ENCODE peak calls at places on chromosomes 5 and 9, in six cellular contexts. Z is GM12878, C is K562, H is GM12891, M is HepG2, D is H1. K is an unnamed sample.

GRCh38 chr5:83048811-83049210 is 28.4 kb downstream of the TMEM167A start:
- DNase-seq in Z (no peak), C (no peak), H (no peak), M (no peak), D (no peak), K (no peak)

GRCh38 chr5:92518318-92518913 is 1062.6 kb downstream of the NR2F1-AS1 start:
- DNase-seq in Z (peak; percentile 26), C (peak; percentile 8), H (peak; percentile 27), M (peak; percentile 12), D (no peak), K (peak; percentile 10)

GRCh38 chr5:157265714-157266285 is at the start of gene CYFIP2:
- DNase-seq in Z (no peak), C (peak; percentile 89), H (peak; percentile 78), M (no peak), D (no peak), K (peak; percentile 84)

GRCh38 chr5:125478599-125478998 is 732.2 kb upstream of the ZNF608 start:
- DNase-seq in Z (no peak), C (no peak), H (no peak), M (no peak), D (no peak), K (no peak)

GRCh38 chr9:133742849-133743444 is 4.8 kb upstream of the SARDH start:
- DNase-seq in Z (peak; percentile 23), C (peak; percentile 91), H (peak; percentile 87), M (peak; percentile 83), D (peak; percentile 99), K (peak; percentile 74)

GRCh38 chr9:27367922-27368316 is 71.0 kb upstream of the EQTN start:
- DNase-seq in Z (no peak), C (no peak), H (no peak), M (no peak), D (no peak), K (no peak)

GRCh38 chr9:119003218-119003617 is 366.0 kb downstream of the BRINP1 start:
- DNase-seq in Z (no peak), C (no peak), H (no peak), M (no peak), D (no peak), K (no peak)

GRCh38 chr5:78016831-78017529 is 240.8 kb upstream of the TBCA start:
- DNase-seq in Z (no peak), C (no peak), H (no peak), M (no peak), D (no peak), K (no peak)

GRCh38 chr5:2534970-2535369 is 216.5 kb downstream of the IRX2 start:
- DNase-seq in Z (no peak), C (no peak), H (no peak), M (no peak), D (no peak), K (no peak)

GRCh38 chr5:1666812-1667588 is 132.6 kb downstream of the MRPL36 start:
- DNase-seq in Z (no peak), C (peak; percentile 92), H (peak; percentile 82), M (no peak), D (peak; percentile 96), K (peak; percentile 73)

GRCh38 chr5:100542086-100542485 is 6.9 kb downstream of the FAM174A start:
- DNase-seq in Z (no peak), C (no peak), H (no peak), M (no peak), D (no peak), K (no peak)

GRCh38 chr5:17252543-17252942 is 35.1 kb downstream of the BASP1 start:
- DNase-seq in Z (no peak), C (no peak), H (no peak), M (no peak), D (no peak), K (no peak)

GRCh38 chr9:134301387-134302129 is 24.7 kb upstream of the RXRA start:
- DNase-seq in Z (peak; percentile 74), C (no peak), H (no peak), M (no peak), D (no peak), K (no peak)

GRCh38 chr5:181188700-181189362 is 16.2 kb downstream of the TRIM7 start:
- DNase-seq in Z (peak; percentile 85), C (no peak), H (no peak), M (peak; percentile 57), D (peak; percentile 96), K (no peak)

GRCh38 chr5:181186022-181186421 is 19.0 kb downstream of the TRIM7 start:
- DNase-seq in Z (no peak), C (no peak), H (no peak), M (no peak), D (no peak), K (no peak)

GRCh38 chr5:181186902-181187499 is 18.0 kb downstream of the TRIM7 start:
- DNase-seq in Z (no peak), C (no peak), H (no peak), M (no peak), D (no peak), K (no peak)

GRCh38 chr5:181189363-181189961 is 15.5 kb downstream of the TRIM7 start:
- DNase-seq in Z (no peak), C (no peak), H (no peak), M (no peak), D (no peak), K (no peak)

GRCh38 chr5:181187500-181188213 is 17.3 kb downstream of the TRIM7 start:
- DNase-seq in Z (no peak), C (peak; percentile 63), H (no peak), M (peak; percentile 81), D (peak; percentile 97), K (no peak)
- TF ChIP-seq TAF1 in Z (no peak), C (peak; percentile 24), H (no peak), M (peak; percentile 35), D (no peak), K (no peak)

GRCh38 chr9:88197781-88198345 is 59.6 kb upstream of the SPATA31C2 start:
- DNase-seq in Z (no peak), C (no peak), H (no peak), M (no peak), D (no peak), K (no peak)
- TF ChIP-seq POLR2AphosphoS5 in Z (no peak), C (no peak), H (no peak), M (no peak), D (no peak), K (no peak)

GRCh38 chr5:14142856-14143508 is at the start of gene TRIO:
- DNase-seq in Z (no peak), C (peak; percentile 94), H (peak; percentile 78), M (peak; percentile 81), D (peak; percentile 99), K (peak; percentile 67)
- TF ChIP-seq POLR2A in Z (peak; percentile 73), C (no peak), H (no peak), M (peak; percentile 78), D (peak; percentile 37), K (peak; percentile 64)

GRCh38 chr9:4084440-4084818 is 215.4 kb downstream of the GLIS3 start:
- DNase-seq in Z (no peak), C (no peak), H (no peak), M (no peak), D (no peak), K (no peak)
- TF ChIP-seq TAF1 in Z (no peak), C (no peak), H (no peak), M (no peak), D (no peak), K (no peak)

GRCh38 chr5:150121448-150122157 is 34.0 kb downstream of the PDGFRB start:
- DNase-seq in Z (no peak), C (no peak), H (no peak), M (no peak), D (no peak), K (no peak)

GRCh38 chr5:150118561-150119229 is 32.3 kb upstream of the CSF1R start:
- DNase-seq in Z (no peak), C (no peak), H (no peak), M (no peak), D (no peak), K (peak; percentile 5)

GRCh38 chr5:150120617-150121447 is 34.5 kb upstream of the CSF1R start:
- DNase-seq in Z (no peak), C (no peak), H (no peak), M (no peak), D (no peak), K (no peak)

GRCh38 chr5:150119421-150120061 is 33.2 kb upstream of the CSF1R start:
- DNase-seq in Z (no peak), C (no peak), H (no peak), M (no peak), D (no peak), K (no peak)

DNA sequence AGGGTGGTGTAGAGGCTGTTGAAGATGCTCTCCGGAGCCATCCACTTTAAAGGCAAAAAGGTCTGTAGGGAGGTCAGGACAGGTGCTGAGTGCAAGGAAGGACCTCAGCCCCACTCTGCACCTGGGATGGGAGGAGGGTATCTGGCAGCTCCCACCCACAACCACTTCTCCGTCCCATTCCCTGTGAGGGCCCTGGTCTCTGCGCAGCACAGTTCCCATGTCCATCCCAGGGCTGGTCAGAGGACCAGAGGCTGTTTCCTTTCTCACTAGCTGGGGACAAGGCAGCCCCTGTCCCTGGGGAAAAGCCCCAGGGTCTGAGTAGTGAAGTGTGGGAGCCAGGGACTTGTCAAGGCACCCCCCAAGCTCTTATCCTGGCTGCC is 33.7 kb upstream of the CSF1R start:
- DNase-seq in Z (no peak), C (no peak), H (no peak), M (no peak), D (no peak), K (no peak)
- TF ChIP-seq POLR2AphosphoS5 in Z (no peak), C (no peak), H (no peak), M (no peak), D (no peak), K (no peak)

K was measured in GM12892.